ENCODE peak calls at places on chromosomes 11 and 22, in six cellular contexts. G is HT-29; H is stimulated activated CD8-positive, alpha-beta memory T cell treated with anti-CD3 and anti-CD28 coated beads, Interleukin-15, amount 100 ng/mL, for 4 hours; T is brain pericyte; E is T follicular helper cell; Z is stimulated activated CD4-positive, alpha-beta T cell treated with anti-CD3 and anti-CD28 coated beads, Interleukin-12 subunit alpha, Interleukin-12 subunit beta, amount 100 ng/mL, for 4 hours. C is an unnamed sample.

GRCh38 chr11:44766972-44767278 is 40.2 kb downstream of the TSPAN18 start:
- DNase-seq in Z (no peak), E (no peak), T (no peak), G (no peak), H (no peak), C (peak)

GRCh38 chr22:42174062-42174461 is 43.5 kb upstream of the CYP2D6 start:
- DNase-seq in H (no peak), T (no peak), E (no peak), Z (no peak), G (no peak), C (no peak)

GRCh38 chr11:134170909-134171281 is 52.9 kb downstream of the NCAPD3 start:
- DNase-seq in H (no peak), G (no peak), Z (no peak), T (no peak), E (no peak), C (no peak)

GRCh38 chr11:74685905-74686304 is 45.3 kb downstream of the CHRDL2 start:
- DNase-seq in Z (no peak), E (no peak), H (no peak), T (no peak), G (no peak), C (no peak)

GRCh38 chr11:78633516-78634310 is 59.0 kb upstream of the NARS2 start:
- DNase-seq in G (no peak), E (no peak), Z (no peak), T (no peak), H (no peak), C (no peak)

GRCh38 chr11:78541537-78541936 is 33.1 kb downstream of the NARS2 start:
- DNase-seq in H (no peak), T (no peak), G (no peak), E (no peak), Z (no peak), C (no peak)

GRCh38 chr11:70169136-70169535 is 34.0 kb upstream of the FADD start:
- DNase-seq in E (no peak), G (no peak), T (no peak), H (no peak), Z (no peak), C (no peak)

GRCh38 chr11:19938051-19938856 is 222.0 kb downstream of the DBX1 start:
- DNase-seq in E (no peak), T (no peak), Z (peak), H (no peak), G (peak), C (peak)

GRCh38 chr22:36467042-36467810 is 14.2 kb downstream of the TXN2 start:
- DNase-seq in Z (no peak), G (no peak), H (no peak), E (no peak), T (no peak), C (no peak)

GRCh38 chr11:74138572-74138971 is 32.2 kb downstream of the C2CD3 start:
- DNase-seq in G (peak), H (no peak), E (no peak), T (peak), Z (no peak), C (peak)

GRCh38 chr11:27174026-27174425 is 133.4 kb downstream of the BBOX1 start:
- DNase-seq in G (no peak), H (no peak), E (no peak), T (no peak), Z (no peak), C (peak)

GRCh38 chr11:84398017-84398626 is 1112.0 kb upstream of the CCDC90B start:
- DNase-seq in T (no peak), E (no peak), H (no peak), G (peak), Z (no peak), C (peak)

GRCh38 chr22:19937616-19938473 is 3.7 kb upstream of the COMT start:
- DNase-seq in Z (no peak), T (no peak), E (no peak), G (no peak), H (no peak), C (no peak)

GRCh38 chr11:121312483-121312882 is 19.9 kb downstream of the SC5D start:
- DNase-seq in T (no peak), E (no peak), H (no peak), Z (no peak), G (no peak), C (no peak)

GRCh38 chr11:85867751-85868150 is 12.6 kb downstream of the CCDC83 start:
- DNase-seq in Z (no peak), T (no peak), H (no peak), E (no peak), G (no peak), C (no peak)

C was measured in hepatocyte.